ENCODE peak calls at places on chromosomes 5 and 9, in eight cellular contexts. I is A549, S is stomach, X is body of pancreas, H is K562, J is uterus, Z is adrenal gland, D is Peyer's patch. T is an unnamed sample.

GRCh38 chr5:103800728-103801127 is 238.1 kb upstream of the NUDT12 start:
- DNase-seq in I (no peak), S (no peak), X (peak), H (no peak), J (no peak), Z (no peak), D (no peak), T (no peak)

GRCh38 chr5:93602261-93603149 is 19.5 kb downstream of the NR2F1 start:
- DNase-seq in I (no peak), S (no peak), X (no peak), H (no peak), J (no peak), Z (no peak), D (no peak), T (no peak)

GRCh38 chr5:43219120-43219519 is 27.1 kb downstream of the NIM1K start:
- DNase-seq in I (no peak), S (no peak), X (no peak), H (no peak), J (no peak), Z (no peak), D (no peak), T (no peak)

GRCh38 chr5:169064093-169064492 is 236.8 kb downstream of the SLIT3 start:
- DNase-seq in I (no peak), S (peak), X (peak), H (no peak), J (no peak), Z (peak), D (no peak), T (no peak)

GRCh38 chr5:116042375-116042774 is 10.1 kb downstream of the ARL14EPL start:
- DNase-seq in I (no peak), S (no peak), X (no peak), H (no peak), J (no peak), Z (no peak), D (no peak), T (no peak)

GRCh38 chr9:21037278-21037677 is 5.8 kb upstream of the HACD4 start:
- DNase-seq in I (no peak), S (no peak), X (no peak), H (no peak), J (no peak), Z (no peak), D (no peak), T (no peak)

GRCh38 chr5:67146574-67146973 is 50.0 kb downstream of the CD180 start:
- DNase-seq in I (no peak), S (no peak), X (no peak), H (no peak), J (no peak), Z (no peak), D (no peak), T (no peak)

GRCh38 chr9:99948896-99949295 is 42.4 kb downstream of the STX17 start:
- DNase-seq in I (no peak), S (peak), X (peak), H (no peak), J (no peak), Z (no peak), D (no peak), T (no peak)

GRCh38 chr9:131441441-131441840 is 47.6 kb downstream of the PRRC2B start:
- DNase-seq in I (no peak), S (no peak), X (no peak), H (no peak), J (no peak), Z (no peak), D (peak), T (no peak)

GRCh38 chr5:155943516-155944407 is 383.2 kb upstream of the SGCD start:
- DNase-seq in I (peak), S (no peak), X (peak), H (peak), J (peak), Z (peak), D (no peak), T (no peak)

GRCh38 chr5:75720882-75721281 is 3.6 kb upstream of the POC5 start:
- DNase-seq in I (no peak), S (no peak), X (no peak), H (no peak), J (no peak), Z (no peak), D (no peak), T (no peak)

GRCh38 chr5:75721573-75721972 is 4.3 kb upstream of the POC5 start:
- DNase-seq in I (no peak), S (no peak), X (no peak), H (no peak), J (no peak), Z (no peak), D (no peak), T (no peak)

GRCh38 chr5:75712091-75712490 is 5.1 kb downstream of the POC5 start:
- DNase-seq in I (no peak), S (no peak), X (no peak), H (no peak), J (no peak), Z (no peak), D (no peak), T (no peak)

GRCh38 chr5:75716715-75717081 is 539 bp downstream of the POC5 start:
- DNase-seq in I (no peak), S (no peak), X (no peak), H (no peak), J (no peak), Z (no peak), D (no peak), T (no peak)

GRCh38 chr5:75717082-75717922 is at the start of gene POC5:
- DNase-seq in I (peak), S (peak), X (peak), H (peak), J (peak), Z (peak), D (peak), T (peak)
- TF ChIP-seq POLR2A in I (peak), S (no peak), X (peak), H (peak), J (peak), Z (no peak), D (peak), T (no peak)

DNA sequence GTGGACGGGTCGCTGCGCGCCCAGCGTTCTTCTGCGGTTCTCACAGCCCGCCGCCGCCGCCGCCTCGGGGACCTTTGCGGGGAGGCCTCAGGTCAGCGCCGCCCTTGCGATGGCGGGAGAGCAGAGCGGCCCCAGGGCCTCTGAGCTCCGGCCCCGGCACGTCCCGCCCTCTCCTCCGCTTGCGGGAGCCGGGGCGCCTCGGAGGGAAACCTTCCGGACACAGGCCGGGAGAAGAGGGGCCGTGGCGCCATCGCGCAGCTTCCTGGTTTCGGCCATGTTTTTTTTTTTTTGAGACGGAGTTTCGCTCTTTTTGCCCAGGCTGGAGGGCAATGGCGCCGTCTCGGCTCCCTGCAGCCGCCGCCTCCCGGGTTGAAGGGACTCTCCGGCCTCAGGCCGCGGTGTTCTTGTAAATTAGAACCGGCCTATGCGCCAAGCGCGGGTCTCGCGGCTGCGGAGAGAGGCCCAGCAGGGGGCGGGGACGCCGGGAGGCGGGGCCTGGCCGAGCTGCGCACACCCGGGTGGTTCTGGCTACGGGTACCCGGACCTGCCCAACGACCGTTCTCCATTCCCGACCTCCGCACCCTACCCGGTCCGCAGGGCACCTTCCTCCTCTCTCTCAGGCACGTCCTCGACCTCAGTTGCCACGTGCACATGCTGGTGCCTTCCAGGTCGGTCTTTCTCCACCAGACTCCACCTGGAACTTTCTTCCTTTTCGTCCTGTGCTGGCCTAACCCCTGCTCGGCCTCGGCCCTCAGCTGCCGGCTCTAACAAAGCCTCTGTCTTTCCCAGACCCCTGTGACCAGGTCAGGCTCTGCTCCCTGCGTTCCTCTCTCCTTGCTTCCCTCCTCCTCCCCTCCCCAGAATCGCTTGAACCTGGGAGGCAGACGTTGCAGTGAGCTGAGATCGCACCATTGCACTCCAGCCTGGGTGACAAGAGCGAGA is 28.8 kb upstream of the MGAT1 start:
- DNase-seq in I (peak), S (peak), X (peak), H (peak), J (peak), Z (peak), D (peak), T (no peak)
- TF ChIP-seq CTCF in I (no peak), S (peak), X (peak), H (no peak), J (peak), Z (no peak), D (peak), T (no peak)

DNA sequence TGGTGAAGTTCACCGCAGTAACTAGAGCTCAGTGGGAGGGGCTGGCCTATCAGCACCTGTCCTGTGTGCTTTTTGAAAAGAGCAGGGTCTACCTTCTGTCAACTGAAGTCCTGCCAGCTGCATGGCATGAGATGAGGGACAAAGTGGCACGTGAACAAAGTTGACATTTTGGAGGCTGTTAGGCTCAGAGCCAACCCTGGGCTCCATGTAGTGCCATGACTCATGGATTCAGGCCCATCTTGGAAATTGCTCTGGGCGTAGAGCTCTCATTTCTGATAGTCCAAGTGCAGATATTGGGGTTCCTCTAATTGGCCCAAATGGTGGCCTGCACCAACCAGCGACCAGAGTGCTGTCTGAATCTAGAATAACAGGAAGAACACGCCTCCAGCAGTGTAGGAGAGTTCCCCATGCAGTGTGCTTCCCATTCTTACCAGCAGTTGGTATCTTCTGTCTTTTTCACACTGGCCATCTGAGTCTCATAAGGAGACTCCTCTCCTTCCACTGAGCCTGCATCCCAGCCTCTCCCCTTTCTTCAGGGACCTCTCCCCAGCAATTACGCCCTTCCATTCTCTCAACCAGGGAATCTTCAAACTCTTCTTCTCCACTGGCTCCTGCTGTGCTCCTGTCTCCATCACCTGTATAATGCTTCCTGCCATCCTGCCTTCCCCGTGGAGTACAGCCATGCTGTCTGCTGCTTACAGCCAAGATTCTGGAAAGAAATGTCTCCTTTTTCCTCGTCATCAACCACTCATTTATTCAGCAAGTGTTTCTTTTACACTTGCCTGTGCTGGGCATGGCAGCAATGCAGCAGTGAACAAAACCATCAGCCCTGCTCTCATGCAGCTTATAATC is 30.4 kb downstream of the IRF1 start:
- DNase-seq in I (no peak), S (peak), X (peak), H (peak), J (no peak), Z (peak), D (peak), T (no peak)
- TF ChIP-seq POLR2A in I (no peak), S (no peak), X (no peak), H (no peak), J (no peak), Z (no peak), D (no peak), T (no peak)

GRCh38 chr5:168047669-168048111 is 243.8 kb upstream of the WWC1 start:
- DNase-seq in I (no peak), S (peak), X (no peak), H (no peak), J (no peak), Z (no peak), D (no peak), T (no peak)

GRCh38 chr5:168048486-168048885 is 243.0 kb upstream of the WWC1 start:
- DNase-seq in I (no peak), S (no peak), X (no peak), H (no peak), J (no peak), Z (no peak), D (no peak), T (no peak)

GRCh38 chr5:168047043-168047668 is 244.3 kb upstream of the WWC1 start:
- DNase-seq in I (peak), S (peak), X (peak), H (no peak), J (no peak), Z (peak), D (no peak), T (no peak)

GRCh38 chr5:168042284-168043080 is 249.0 kb upstream of the WWC1 start:
- DNase-seq in I (no peak), S (no peak), X (no peak), H (no peak), J (no peak), Z (no peak), D (no peak), T (no peak)

DNA sequence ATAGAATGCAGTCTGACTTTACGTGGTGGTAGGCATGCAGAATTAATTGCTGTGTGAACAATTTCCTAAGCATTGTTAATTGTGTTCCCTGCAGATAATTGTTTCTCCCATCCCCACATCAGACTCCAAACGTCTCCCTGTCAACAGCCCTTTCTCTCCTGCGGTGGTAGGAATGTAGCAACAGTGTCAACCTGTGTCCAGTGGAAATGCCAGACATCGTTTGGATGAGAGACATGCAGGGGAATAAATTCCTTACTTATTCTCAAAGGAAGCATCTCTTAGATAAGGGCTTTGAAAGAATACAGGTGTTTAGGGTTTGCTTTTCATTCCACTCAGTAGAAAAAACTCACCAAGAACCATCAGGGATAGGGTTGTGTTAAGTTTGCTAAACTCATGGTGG is 245.3 kb upstream of the WWC1 start:
- DNase-seq in I (no peak), S (no peak), X (no peak), H (no peak), J (no peak), Z (no peak), D (no peak), T (no peak)
- TF ChIP-seq CTCF in I (no peak), S (no peak), X (no peak), H (no peak), J (no peak), Z (no peak), D (no peak), T (no peak)

GRCh38 chr5:28707706-28708105 is 1669.3 kb upstream of the CDH9 start:
- DNase-seq in I (no peak), S (no peak), X (no peak), H (no peak), J (no peak), Z (no peak), D (no peak), T (no peak)
- TF ChIP-seq POLR2A in I (no peak), S (no peak), X (no peak), H (no peak), J (no peak), Z (no peak), D (no peak), T (no peak)

GRCh38 chr5:9156282-9156681 is 389.6 kb downstream of the SEMA5A start:
- DNase-seq in I (no peak), S (no peak), X (peak), H (no peak), J (peak), Z (peak), D (no peak), T (no peak)
- TF ChIP-seq CTCF in I (no peak), S (no peak), X (no peak), H (peak), J (peak), Z (peak), D (peak), T (no peak)

T was measured in vagina.